ENCODE peak calls at places on chromosomes 6 and 20, in four cellular contexts. H is MM.1S, K is right atrium auricular region, U is fibroblast of mammary gland. V is an unnamed sample.

GRCh38 chr20:35988910-35989463 is 20.6 kb downstream of the CNBD2 start:
- DNase-seq in H (no peak), K (no peak), U (peak), V (no peak)

GRCh38 chr6:11536795-11537194 is 754 bp upstream of the TMEM170B start:
- DNase-seq in H (peak), K (no peak), U (no peak), V (no peak)

GRCh38 chr6:2505624-2506023 is 245.1 kb downstream of the MYLK4 start:
- DNase-seq in H (no peak), K (no peak), U (peak), V (no peak)

GRCh38 chr6:158219229-158219628 is 51.1 kb downstream of the GTF2H5 start:
- DNase-seq in H (no peak), K (no peak), U (peak), V (no peak)

GRCh38 chr20:60857708-60858107 is 394.4 kb upstream of the CDH4 start:
- DNase-seq in H (no peak), K (no peak), U (peak), V (no peak)

GRCh38 chr6:43771858-43772570 is 2.0 kb downstream of the VEGFA start:
- DNase-seq in H (peak), K (peak), U (no peak), V (no peak)

GRCh38 chr6:22030730-22031619 is 265.9 kb downstream of the PRL start:
- DNase-seq in H (no peak), K (no peak), U (no peak), V (no peak)

GRCh38 chr6:45148711-45149341 is 179.3 kb upstream of the RUNX2 start:
- DNase-seq in H (no peak), K (no peak), U (peak), V (no peak)

GRCh38 chr6:43331876-43332275 is 23.2 kb upstream of the CRIP3 start:
- DNase-seq in H (no peak), K (no peak), U (no peak), V (no peak)

GRCh38 chr20:38724603-38725457 is 544 bp downstream of the SLC32A1 start:
- DNase-seq in H (peak), K (no peak), U (no peak), V (no peak)

GRCh38 chr20:22342410-22342809 is 242.0 kb downstream of the FOXA2 start:
- DNase-seq in H (no peak), K (no peak), U (no peak), V (no peak)

GRCh38 chr20:22338140-22338708 is 246.1 kb downstream of the FOXA2 start:
- DNase-seq in H (no peak), K (no peak), U (no peak), V (no peak)

GRCh38 chr20:22341508-22341907 is 242.9 kb downstream of the FOXA2 start:
- DNase-seq in H (no peak), K (no peak), U (peak), V (no peak)

GRCh38 chr20:22339946-22340345 is 244.4 kb downstream of the FOXA2 start:
- DNase-seq in H (no peak), K (no peak), U (no peak), V (no peak)

DNA sequence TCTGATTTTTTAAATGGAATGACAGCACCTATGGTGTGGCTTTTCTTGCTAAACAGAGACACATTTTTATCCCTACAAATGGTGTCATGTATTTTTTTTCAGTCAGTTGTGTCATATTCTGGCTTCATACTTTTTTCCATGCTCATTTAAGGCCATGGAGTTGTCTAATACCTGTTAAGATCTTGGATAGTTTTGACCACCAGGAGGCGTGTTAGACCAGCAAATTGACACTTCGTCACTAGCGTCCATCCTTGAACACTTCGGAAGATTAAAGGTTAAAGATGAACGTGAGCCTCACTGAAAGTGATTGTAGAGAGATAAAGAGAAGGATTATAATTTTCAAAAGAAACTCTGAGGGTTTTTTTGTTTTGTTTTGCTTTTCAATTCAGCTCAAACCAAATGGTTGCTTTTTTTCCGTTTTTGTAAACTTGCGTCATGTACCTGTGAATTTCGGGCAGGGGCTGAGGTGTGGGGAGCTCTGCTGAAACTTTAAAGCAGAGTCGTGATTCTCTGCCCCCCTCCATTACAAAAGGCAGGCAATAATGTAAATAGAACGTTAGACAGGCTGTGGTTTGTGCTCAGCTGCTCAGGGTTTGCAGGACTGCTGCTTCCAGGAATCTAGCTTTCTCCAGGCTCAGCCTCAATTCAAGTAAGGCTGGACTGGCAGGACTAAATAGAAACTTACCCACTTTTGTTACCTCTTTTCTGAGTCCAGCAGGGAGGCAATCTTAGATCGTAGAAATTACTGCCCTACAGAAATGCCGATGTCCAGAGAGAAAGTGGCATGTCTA is 245.1 kb downstream of the FOXA2 start:
- DNase-seq in H (peak), K (no peak), U (peak), V (no peak)
- TF ChIP-seq CTCF in H (peak), K (peak), U (peak), V (peak)

GRCh38 chr6:140932909-140933308 is 1199.8 kb upstream of the GJE1 start:
- DNase-seq in H (no peak), K (no peak), U (no peak), V (no peak)
- TF ChIP-seq CTCF in H (no peak), K (no peak), U (no peak), V (no peak)

DNA sequence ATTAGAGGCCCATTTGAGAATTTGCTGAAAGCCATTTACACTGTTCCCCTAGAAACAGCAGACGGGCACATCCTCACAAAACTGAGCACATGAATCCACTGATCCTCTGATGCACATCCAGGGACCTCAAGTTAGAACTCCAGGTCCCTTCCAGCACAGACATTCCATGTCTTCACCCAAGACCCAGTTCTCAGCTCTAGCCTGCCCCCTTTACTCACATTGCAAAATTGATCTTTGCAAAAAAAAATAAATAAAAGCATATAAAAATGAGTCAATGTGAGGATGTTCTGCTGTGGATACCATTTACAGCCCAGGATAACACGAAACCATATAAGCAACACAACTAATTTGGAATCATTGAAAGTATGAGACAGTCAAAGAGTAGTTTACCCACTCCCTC is 458.2 kb upstream of the JARID2 start:
- DNase-seq in H (no peak), K (no peak), U (peak), V (no peak)
- TF ChIP-seq CTCF in H (no peak), K (no peak), U (no peak), V (peak)

GRCh38 chr20:52937701-52938100 is 34.5 kb upstream of the TSHZ2 start:
- DNase-seq in H (no peak), K (no peak), U (no peak), V (no peak)
- TF ChIP-seq CTCF in H (no peak), K (no peak), U (peak), V (no peak)

GRCh38 chr20:18728867-18729224 is 84.7 kb upstream of the SCP2D1 start:
- DNase-seq in H (no peak), K (no peak), U (no peak), V (no peak)
- TF ChIP-seq CTCF in H (no peak), K (no peak), U (no peak), V (no peak)

GRCh38 chr6:37061157-37061804 is 55.8 kb downstream of the FGD2 start:
- DNase-seq in H (peak), K (no peak), U (no peak), V (no peak)

GRCh38 chr6:37060195-37060559 is 54.7 kb downstream of the FGD2 start:
- DNase-seq in H (no peak), K (no peak), U (no peak), V (no peak)

GRCh38 chr6:37058084-37058586 is 52.7 kb downstream of the FGD2 start:
- DNase-seq in H (no peak), K (no peak), U (peak), V (peak)

GRCh38 chr6:37057678-37058077 is 52.2 kb downstream of the FGD2 start:
- DNase-seq in H (no peak), K (no peak), U (no peak), V (no peak)

GRCh38 chr6:37059344-37060194 is 54.1 kb downstream of the FGD2 start:
- DNase-seq in H (no peak), K (peak), U (peak), V (peak)
- TF ChIP-seq CTCF in H (no peak), K (no peak), U (peak), V (peak)

DNA sequence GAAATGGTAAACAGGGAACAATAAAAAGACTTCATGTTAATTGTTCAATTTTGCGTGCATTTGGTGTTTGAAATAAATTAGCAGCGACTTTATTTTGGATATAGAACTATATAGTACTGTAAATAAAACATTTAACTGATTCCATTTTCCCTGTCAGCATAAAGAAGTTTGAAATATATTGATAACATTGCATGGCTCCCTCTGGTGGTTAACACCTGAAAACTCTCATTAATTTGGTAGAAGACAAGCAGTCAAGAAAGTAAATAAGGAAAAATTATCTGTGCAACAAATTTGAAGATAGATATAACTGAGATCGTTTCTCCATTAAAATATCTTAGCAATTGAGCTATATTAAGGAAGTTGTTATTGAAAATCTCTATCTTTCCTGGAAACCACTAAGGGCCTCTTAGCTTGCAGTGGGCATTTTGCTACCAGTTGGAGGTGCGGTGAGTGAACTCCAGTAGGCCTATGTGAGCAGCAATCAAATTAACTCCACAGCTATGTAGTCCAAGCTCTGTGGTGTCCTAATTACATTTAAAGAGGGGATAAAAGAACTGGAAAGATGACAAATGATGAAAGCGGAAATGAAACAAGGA is 435.7 kb upstream of the FKBP1C start:
- DNase-seq in H (peak), K (no peak), U (peak), V (no peak)
- TF ChIP-seq CTCF in H (peak), K (no peak), U (peak), V (peak)

V was measured in chondrocyte.